ENCODE peak calls at places on chromosomes 13 and 19, in eight cellular contexts. N is stomach, H is GM12892, Z is NB4, E is HCT116, U is breast epithelium, L is ovary, V is body of pancreas. Y is an unnamed sample.

GRCh38 chr13:106847049-106847448 is 279.1 kb upstream of the ARGLU1 start:
- DNase-seq in N (no peak), H (no peak), Z (no peak), E (no peak), U (no peak), L (no peak), V (no peak), Y (no peak)

GRCh38 chr19:50925734-50926133 is 14.5 kb upstream of the KLK4 start:
- DNase-seq in N (no peak), H (no peak), Z (no peak), E (no peak), U (no peak), L (no peak), V (no peak), Y (no peak)

GRCh38 chr13:99984463-99985242 is 3.1 kb downstream of the ZIC2 start:
- DNase-seq in N (no peak), H (no peak), Z (peak), E (no peak), U (no peak), L (no peak), V (no peak), Y (no peak)

GRCh38 chr13:29595380-29596063 is at the start of gene SLC7A1:
- DNase-seq in N (peak), H (peak), Z (peak), E (peak), U (peak), L (peak), V (peak), Y (peak)

GRCh38 chr13:113433391-113433916 is 19.8 kb downstream of the ADPRHL1 start:
- DNase-seq in N (no peak), H (no peak), Z (no peak), E (no peak), U (no peak), L (no peak), V (no peak), Y (no peak)

GRCh38 chr13:41075034-41075433 is 13.7 kb downstream of the WBP4 start:
- DNase-seq in N (no peak), H (no peak), Z (peak), E (no peak), U (no peak), L (no peak), V (peak), Y (no peak)

GRCh38 chr13:52695856-52696255 is 43.2 kb downstream of the SUGT1 start:
- DNase-seq in N (no peak), H (no peak), Z (peak), E (no peak), U (no peak), L (no peak), V (no peak), Y (no peak)

GRCh38 chr13:41231786-41232185 is 31.6 kb downstream of the MTRF1 start:
- DNase-seq in N (peak), H (no peak), Z (no peak), E (no peak), U (no peak), L (no peak), V (peak), Y (no peak)

GRCh38 chr19:48670699-48671455 is 1.9 kb downstream of the NTN5 start:
- DNase-seq in N (no peak), H (no peak), Z (no peak), E (no peak), U (no peak), L (no peak), V (no peak), Y (no peak)

GRCh38 chr19:56837492-56837891 is 3.0 kb downstream of the PEG3 start:
- DNase-seq in N (peak), H (no peak), Z (no peak), E (no peak), U (peak), L (peak), V (peak), Y (no peak)

GRCh38 chr13:81171065-81171647 is 830.2 kb upstream of the SPRY2 start:
- DNase-seq in N (no peak), H (no peak), Z (peak), E (peak), U (no peak), L (no peak), V (no peak), Y (no peak)

GRCh38 chr13:98619556-98619955 is 42.6 kb upstream of the STK24 start:
- DNase-seq in N (no peak), H (no peak), Z (no peak), E (no peak), U (no peak), L (no peak), V (no peak), Y (no peak)

GRCh38 chr13:24254151-24254810 is 55.1 kb upstream of the C1QTNF9 start:
- DNase-seq in N (no peak), H (no peak), Z (peak), E (no peak), U (no peak), L (no peak), V (no peak), Y (peak)

GRCh38 chr19:6023085-6023682 is 45.2 kb upstream of the RANBP3 start:
- DNase-seq in N (no peak), H (no peak), Z (peak), E (no peak), U (no peak), L (no peak), V (no peak), Y (no peak)

GRCh38 chr13:98105929-98106336 is 37.0 kb upstream of the FARP1 start:
- DNase-seq in N (no peak), H (no peak), Z (peak), E (no peak), U (peak), L (no peak), V (no peak), Y (no peak)

GRCh38 chr13:96091164-96091931 is 1.4 kb downstream of the HS6ST3 start:
- DNase-seq in N (peak), H (no peak), Z (no peak), E (no peak), U (no peak), L (peak), V (peak), Y (no peak)

GRCh38 chr13:111556496-111556895 is 236.1 kb downstream of the TEX29 start:
- DNase-seq in N (no peak), H (no peak), Z (no peak), E (no peak), U (no peak), L (no peak), V (no peak), Y (no peak)

GRCh38 chr13:114019367-114019766 is 45.5 kb upstream of the C13orf46 start:
- DNase-seq in N (no peak), H (no peak), Z (peak), E (peak), U (no peak), L (no peak), V (no peak), Y (no peak)

GRCh38 chr13:48412881-48413351 is at the start of gene LPAR6:
- DNase-seq in N (no peak), H (no peak), Z (peak), E (no peak), U (no peak), L (no peak), V (no peak), Y (no peak)

GRCh38 chr19:51201712-51202111 is 23.2 kb upstream of the CD33 start:
- DNase-seq in N (no peak), H (no peak), Z (peak), E (no peak), U (no peak), L (no peak), V (no peak), Y (no peak)

GRCh38 chr13:98821372-98822237 is 69.1 kb upstream of the SLC15A1 start:
- DNase-seq in N (no peak), H (no peak), Z (no peak), E (no peak), U (no peak), L (no peak), V (peak), Y (no peak)

GRCh38 chr19:31232871-31233270 is 116.4 kb downstream of the TSHZ3 start:
- DNase-seq in N (no peak), H (no peak), Z (no peak), E (no peak), U (no peak), L (no peak), V (no peak), Y (no peak)

GRCh38 chr13:85728831-85729230 is 70.4 kb downstream of the SLITRK6 start:
- DNase-seq in N (no peak), H (no peak), Z (no peak), E (no peak), U (no peak), L (no peak), V (no peak), Y (no peak)

GRCh38 chr13:51737609-51738008 is 66.4 kb downstream of the DHRS12 start:
- DNase-seq in N (no peak), H (no peak), Z (peak), E (no peak), U (no peak), L (no peak), V (no peak), Y (no peak)

GRCh38 chr13:28582225-28582891 is 76.6 kb upstream of the POMP start:
- DNase-seq in N (no peak), H (no peak), Z (peak), E (no peak), U (no peak), L (no peak), V (no peak), Y (no peak)

GRCh38 chr13:33761744-33762143 is 56.2 kb upstream of the RFC3 start:
- DNase-seq in N (no peak), H (no peak), Z (no peak), E (peak), U (no peak), L (no peak), V (peak), Y (no peak)

GRCh38 chr13:110307697-110308376 is 753 bp downstream of the COL4A2 start:
- DNase-seq in N (no peak), H (no peak), Z (no peak), E (no peak), U (no peak), L (peak), V (peak), Y (no peak)
- TF ChIP-seq POLR2A in N (no peak), H (no peak), Z (no peak), E (no peak), U (no peak), L (no peak), V (no peak), Y (no peak)

GRCh38 chr19:7918615-7919421 is 1.3 kb upstream of the SNAPC2 start:
- DNase-seq in N (no peak), H (no peak), Z (no peak), E (no peak), U (no peak), L (peak), V (no peak), Y (no peak)
- TF ChIP-seq POLR2A in N (no peak), H (no peak), Z (no peak), E (no peak), U (no peak), L (no peak), V (no peak), Y (peak)

DNA sequence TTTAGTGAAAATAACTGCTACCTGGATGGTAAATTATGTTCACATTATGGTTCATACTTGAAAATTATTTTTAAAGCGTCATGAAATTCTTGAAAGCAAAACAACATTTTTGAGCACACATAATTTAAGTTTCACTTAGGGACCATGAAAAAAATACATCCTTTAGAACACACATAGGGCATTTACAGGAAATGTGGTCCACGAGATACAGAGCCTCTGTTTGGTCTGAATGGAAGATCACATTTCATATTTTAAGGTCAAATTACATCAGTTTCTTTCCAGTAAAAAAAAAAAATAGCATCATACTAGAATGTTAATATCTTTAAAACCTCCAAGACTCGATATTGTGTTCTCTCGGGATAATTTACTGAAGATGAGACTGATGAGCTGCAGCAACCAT is 720.8 kb downstream of the DIAPH3 start:
- DNase-seq in N (no peak), H (no peak), Z (no peak), E (no peak), U (no peak), L (no peak), V (no peak), Y (no peak)
- TF ChIP-seq POLR2A in N (no peak), H (no peak), Z (no peak), E (no peak), U (no peak), L (no peak), V (no peak), Y (no peak)

GRCh38 chr19:23758187-23759074 is at the start of gene ZNF681:
- DNase-seq in N (peak), H (peak), Z (peak), E (no peak), U (peak), L (peak), V (peak), Y (peak)
- TF ChIP-seq POLR2A in N (no peak), H (peak), Z (peak), E (no peak), U (no peak), L (no peak), V (no peak), Y (peak)

Y was measured in Peyer's patch.